ENCODE peak calls at places on chromosomes 4 and X, in eight cellular contexts. H is heart right ventricle, D is foreskin fibroblast, K is Caco-2, I is PC-3, F is cardiac fibroblast, S is A673, V is thoracic aorta. C is an unnamed sample.

GRCh38 chr4:3302164-3302785 is 9.5 kb downstream of the RGS12 start:
- DNase-seq in K (no peak), F (no peak), V (no peak), D (no peak), S (no peak), I (no peak), H (no peak), C (no peak)

GRCh38 chrX:153736071-153736820 is 11.6 kb downstream of the ABCD1 start:
- DNase-seq in D (no peak), H (no peak), F (no peak), I (no peak), K (no peak), S (no peak), V (no peak), C (no peak)

GRCh38 chr4:145034727-145035211 is 63.2 kb downstream of the ANAPC10 start:
- DNase-seq in S (peak; percentile 33), K (no peak), D (peak; percentile 75), I (no peak), V (no peak), H (no peak), F (peak; percentile 34), C (peak; percentile 85)

GRCh38 chrX:133661962-133662839 is 246.9 kb upstream of the GPC4 start:
- DNase-seq in D (peak; percentile 76), V (no peak), I (no peak), K (no peak), S (no peak), F (peak; percentile 16), H (no peak), C (no peak)

GRCh38 chr4:62003695-62004094 is 803.6 kb downstream of the ADGRL3 start:
- DNase-seq in H (no peak), I (no peak), F (no peak), D (no peak), S (no peak), K (no peak), V (no peak), C (no peak)

GRCh38 chr4:2977116-2978097 is 14.0 kb downstream of the GRK4 start:
- DNase-seq in V (no peak), I (peak; percentile 58), D (peak; percentile 78), S (no peak), F (peak; percentile 41), H (no peak), K (no peak), C (peak; percentile 71)

GRCh38 chr4:176654565-176655216 is 138.0 kb downstream of the VEGFC start:
- DNase-seq in V (no peak), K (no peak), H (no peak), I (no peak), S (no peak), D (peak; percentile 50), F (no peak), C (no peak)

GRCh38 chr4:57100979-57101629 is 9.1 kb downstream of the IGFBP7 start:
- DNase-seq in V (no peak), K (peak; percentile 44), S (no peak), H (no peak), F (no peak), I (no peak), D (peak; percentile 56), C (no peak)

GRCh38 chr4:52641853-52642563 is 17.1 kb downstream of the USP46 start:
- DNase-seq in F (no peak), S (no peak), D (peak; percentile 73), K (no peak), I (peak; percentile 81), V (no peak), H (no peak), C (peak; percentile 91)

GRCh38 chr4:145216532-145216931 is 36.1 kb upstream of the OTUD4 start:
- DNase-seq in H (no peak), D (peak; percentile 57), S (peak; percentile 37), F (peak; percentile 62), K (no peak), V (no peak), I (peak; percentile 61), C (peak; percentile 54)

GRCh38 chr4:147610666-147611065 is 6.5 kb upstream of the TMEM184C start:
- DNase-seq in D (peak; percentile 86), S (no peak), V (no peak), H (no peak), F (no peak), K (no peak), I (no peak), C (no peak)

GRCh38 chrX:30971761-30972603 is 82.9 kb upstream of the TAB3 start:
- DNase-seq in S (peak; percentile 66), F (peak; percentile 60), K (peak; percentile 21), I (peak; percentile 61), V (no peak), H (no peak), D (peak; percentile 58), C (peak; percentile 44)

GRCh38 chr4:3512719-3513118 is 19.5 kb downstream of the LRPAP1 start:
- DNase-seq in V (no peak), S (no peak), D (no peak), I (no peak), H (no peak), K (no peak), F (no peak), C (no peak)

GRCh38 chrX:48590203-48591103 is 6.8 kb upstream of the WDR13 start:
- DNase-seq in F (peak; percentile 51), H (no peak), I (no peak), D (no peak), S (no peak), K (no peak), V (no peak), C (peak; percentile 37)

GRCh38 chr4:153207027-153207426 is 2.8 kb downstream of the TRIM2 start:
- DNase-seq in V (no peak), D (no peak), F (no peak), I (no peak), H (no peak), K (no peak), S (no peak), C (no peak)

GRCh38 chrX:85569691-85570090 is 190.2 kb upstream of the POF1B start:
- DNase-seq in F (no peak), H (no peak), D (no peak), V (no peak), K (no peak), S (no peak), I (no peak), C (no peak)

GRCh38 chrX:134542485-134542884 is 82.5 kb downstream of the HPRT1 start:
- DNase-seq in H (no peak), V (no peak), F (peak; percentile 88), S (peak; percentile 79), K (no peak), I (peak; percentile 73), D (peak; percentile 67), C (peak; percentile 76)

GRCh38 chr4:2338754-2339457 is 77.0 kb upstream of the MXD4 start:
- DNase-seq in S (no peak), I (no peak), K (no peak), V (no peak), F (no peak), H (no peak), D (no peak), C (no peak)

GRCh38 chrX:24392709-24393108 is 32.3 kb downstream of the SUPT20HL1 start:
- DNase-seq in S (no peak), D (peak; percentile 33), V (no peak), K (no peak), F (peak; percentile 66), I (no peak), H (peak; percentile 16), C (no peak)

GRCh38 chr4:95124906-95125504 is 367.2 kb downstream of the BMPR1B start:
- DNase-seq in F (peak; percentile 85), H (no peak), K (peak; percentile 43), I (peak; percentile 70), D (peak; percentile 74), V (no peak), S (peak; percentile 65), C (peak; percentile 74)

GRCh38 chr4:138927065-138927464 is 88.5 kb upstream of the NOCT start:
- DNase-seq in D (peak; percentile 21), S (no peak), I (peak; percentile 13), H (no peak), F (peak; percentile 43), K (no peak), V (no peak), C (no peak)

GRCh38 chr4:8882239-8882638 is 10.6 kb upstream of the HMX1 start:
- DNase-seq in I (no peak), F (no peak), S (no peak), K (no peak), H (no peak), D (no peak), V (no peak), C (no peak)

GRCh38 chrX:153830632-153831434 is 489 bp upstream of the PDZD4 start:
- DNase-seq in I (no peak), S (no peak), K (no peak), F (no peak), D (no peak), H (no peak), V (no peak), C (no peak)

GRCh38 chr4:60743654-60744053 is 456.5 kb upstream of the ADGRL3 start:
- DNase-seq in D (no peak), V (no peak), K (no peak), F (no peak), I (no peak), H (no peak), S (no peak), C (peak; percentile 20)

GRCh38 chr4:60746172-60746571 is 454.0 kb upstream of the ADGRL3 start:
- DNase-seq in H (no peak), D (no peak), I (no peak), K (no peak), V (no peak), F (no peak), S (no peak), C (peak; percentile 71)

GRCh38 chr4:60744767-60745166 is 455.4 kb upstream of the ADGRL3 start:
- DNase-seq in F (peak; percentile 26), K (peak; percentile 7), S (no peak), D (peak; percentile 61), I (peak; percentile 54), H (no peak), V (no peak), C (peak; percentile 39)
- TF ChIP-seq CTCF in F (peak; percentile 18), K (no peak), S (no peak), D (peak; percentile 10), I (peak; percentile 56), H (no peak), V (no peak), C (peak; percentile 20)

GRCh38 chr4:159048166-159048886 is 54.6 kb upstream of the RAPGEF2 start:
- DNase-seq in V (no peak), F (peak; percentile 86), S (peak; percentile 71), D (peak; percentile 78), H (peak; percentile 64), I (peak; percentile 34), K (peak; percentile 51), C (peak; percentile 83)
- H3K4me3 ChIP-seq in V (peak overlapping the region; percentile 60), F (peak overlapping the region; percentile 17), S (peak overlapping the region; percentile 32), D (peak overlapping the region; percentile 35), H (peak overlapping the region; percentile 11), I (peak overlapping the region; percentile 58), K (peak overlapping the region; percentile 16), C (peak overlapping the region; percentile 43)

DNA sequence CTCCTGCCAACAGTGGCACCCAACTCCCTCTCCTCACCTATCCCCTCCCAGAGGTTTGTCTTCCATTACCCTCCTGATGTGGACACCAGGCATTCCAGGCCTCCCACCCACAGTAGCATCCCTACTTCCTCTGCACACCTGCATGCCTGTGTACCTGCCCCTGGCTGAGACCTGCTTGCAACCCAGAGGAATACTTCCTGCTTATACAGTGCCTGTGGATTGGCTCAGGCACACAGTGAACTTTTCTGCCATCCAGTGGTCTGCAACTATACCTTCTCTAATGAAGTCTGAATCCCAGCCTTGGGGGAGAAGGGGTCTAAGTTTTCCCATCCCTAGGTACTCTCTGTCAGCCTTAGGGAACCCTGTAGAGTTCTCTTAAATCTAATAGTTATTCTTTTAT is 169.9 kb downstream of the IQCM start:
- DNase-seq in S (peak; percentile 28), H (no peak), V (no peak), F (no peak), K (peak; percentile 7), I (peak; percentile 24), D (no peak), C (peak; percentile 30)
- TF ChIP-seq CTCF in S (peak; percentile 44), H (no peak), V (no peak), F (no peak), K (no peak), I (peak; percentile 23), D (no peak), C (peak; percentile 16)

GRCh38 chrX:21932277-21932996 is 8.1 kb upstream of the SMS start:
- DNase-seq in S (no peak), I (peak; percentile 84), D (peak; percentile 86), K (no peak), H (no peak), F (peak; percentile 90), V (no peak), C (peak; percentile 87)
- H3K4me3 ChIP-seq in S (no peak overlapping the region), I (no peak overlapping the region), D (no peak overlapping the region), K (no peak overlapping the region), H (no peak overlapping the region), F (no peak overlapping the region), V (no peak overlapping the region), C (no peak overlapping the region)

C was measured in epithelial cell of esophagus.